ENCODE peak calls at places on chromosomes 13 and 19, in four cellular contexts. H is endothelial cell of umbilical vein, Q is IMR-90, C is K562. G is an unnamed sample.

GRCh38 chr13:90867336-90867683 is 480.2 kb upstream of the MIR17HG start:
- DNase-seq in C (peak; percentile 82), H (peak; percentile 36), Q (peak; percentile 27), G (peak; percentile 24)

GRCh38 chr13:87094646-87095045 is 576.5 kb upstream of the SLITRK5 start:
- DNase-seq in C (peak; percentile 21), H (no peak), Q (no peak), G (no peak)

GRCh38 chr13:99580500-99581268 is 79.4 kb downstream of the TM9SF2 start:
- DNase-seq in H (no peak), C (no peak), Q (no peak), G (no peak)

GRCh38 chr13:67772807-67773453 is 542.8 kb upstream of the PCDH9 start:
- DNase-seq in C (no peak), Q (no peak), H (no peak), G (no peak)

GRCh38 chr19:39479916-39480315 is 722 bp upstream of the TIMM50 start:
- DNase-seq in Q (no peak), H (no peak), C (peak; percentile 31), G (no peak)

GRCh38 chr13:32969516-32969941 is 46.7 kb upstream of the KL start:
- DNase-seq in H (peak; percentile 81), Q (peak; percentile 55), C (no peak), G (peak; percentile 15)

GRCh38 chr13:44148159-44148929 is 225.3 kb upstream of the SERP2 start:
- DNase-seq in H (no peak), Q (peak; percentile 20), C (no peak), G (no peak)

GRCh38 chr13:20340759-20341161 is 108.6 kb upstream of the GJB6 start:
- DNase-seq in Q (no peak), H (no peak), C (no peak), G (no peak)

GRCh38 chr19:8403098-8403819 is 9.8 kb upstream of the MARCHF2 start:
- DNase-seq in Q (no peak), H (no peak), C (no peak), G (no peak)

GRCh38 chr13:87677043-87677333 is 5.8 kb downstream of the SLITRK5 start:
- DNase-seq in Q (no peak), C (no peak), H (no peak), G (no peak)

GRCh38 chr19:42547927-42548326 is 19.6 kb upstream of the CEACAM1 start:
- DNase-seq in Q (no peak), C (no peak), H (no peak), G (no peak)

GRCh38 chr19:10740798-10741197 is 22.9 kb downstream of the DNM2 start:
- DNase-seq in H (no peak), C (peak; percentile 30), Q (no peak), G (no peak)

GRCh38 chr13:30647824-30648521 is 30.3 kb downstream of the USPL1 start:
- DNase-seq in C (no peak), Q (no peak), H (no peak), G (no peak)

GRCh38 chr13:24842533-24843278 is 78.7 kb downstream of the RNF17 start:
- DNase-seq in Q (no peak), C (no peak), H (no peak), G (no peak)

GRCh38 chr13:33229446-33230177 is 55.9 kb downstream of the STARD13 start:
- DNase-seq in C (no peak), Q (no peak), H (no peak), G (no peak)

GRCh38 chr13:95098916-95099315 is 202.3 kb downstream of the ABCC4 start:
- DNase-seq in H (peak; percentile 29), Q (no peak), C (no peak), G (no peak)

GRCh38 chr13:97567510-97568243 is 133.7 kb downstream of the RAP2A start:
- DNase-seq in Q (peak; percentile 50), C (no peak), H (no peak), G (peak; percentile 37)

GRCh38 chr13:24684600-24684998 is 4.4 kb downstream of the ATP12A start:
- DNase-seq in C (no peak), Q (no peak), H (no peak), G (no peak)

GRCh38 chr13:93769126-93769525 is 542.5 kb downstream of the GPC6 start:
- DNase-seq in H (no peak), Q (peak; percentile 35), C (no peak), G (no peak)

GRCh38 chr19:52442179-52442578 is 11.2 kb upstream of the ZNF578 start:
- DNase-seq in H (no peak), Q (no peak), C (no peak), G (no peak)

GRCh38 chr13:113598481-113598880 is 13.9 kb downstream of the TFDP1 start:
- DNase-seq in Q (no peak), C (no peak), H (no peak), G (no peak)

GRCh38 chr19:18717601-18718000 is 34.1 kb downstream of the CRTC1 start:
- DNase-seq in Q (no peak), H (no peak), C (no peak), G (no peak)

GRCh38 chr13:109684836-109685602 is 101.4 kb downstream of the IRS2 start:
- DNase-seq in C (no peak), H (no peak), Q (no peak), G (no peak)

GRCh38 chr13:64075543-64076271 is 2660.1 kb upstream of the PCDH20 start:
- DNase-seq in C (peak; percentile 90), Q (no peak), H (no peak), G (no peak)

GRCh38 chr13:92315265-92315664 is 911.3 kb upstream of the GPC6 start:
- DNase-seq in H (no peak), C (no peak), Q (no peak), G (peak; percentile 11)

GRCh38 chr13:85333511-85333910 is 465.7 kb downstream of the SLITRK6 start:
- DNase-seq in H (no peak), C (no peak), Q (no peak), G (no peak)

GRCh38 chr19:56121180-56122167 is at the start of gene ZNF787:
- DNase-seq in H (peak; percentile 97), C (peak; percentile 99), Q (peak; percentile 96), G (peak; percentile 85)

GRCh38 chr19:56124578-56124977 is 3.5 kb upstream of the ZNF787 start:
- DNase-seq in C (no peak), H (no peak), Q (no peak), G (no peak)

GRCh38 chr19:56120371-56121179 is 520 bp downstream of the ZNF787 start:
- DNase-seq in Q (peak; percentile 71), H (peak; percentile 77), C (peak; percentile 89), G (no peak)

GRCh38 chr19:56126983-56127780 is 6.1 kb upstream of the ZNF787 start:
- DNase-seq in H (no peak), Q (no peak), C (peak; percentile 58), G (no peak)

DNA sequence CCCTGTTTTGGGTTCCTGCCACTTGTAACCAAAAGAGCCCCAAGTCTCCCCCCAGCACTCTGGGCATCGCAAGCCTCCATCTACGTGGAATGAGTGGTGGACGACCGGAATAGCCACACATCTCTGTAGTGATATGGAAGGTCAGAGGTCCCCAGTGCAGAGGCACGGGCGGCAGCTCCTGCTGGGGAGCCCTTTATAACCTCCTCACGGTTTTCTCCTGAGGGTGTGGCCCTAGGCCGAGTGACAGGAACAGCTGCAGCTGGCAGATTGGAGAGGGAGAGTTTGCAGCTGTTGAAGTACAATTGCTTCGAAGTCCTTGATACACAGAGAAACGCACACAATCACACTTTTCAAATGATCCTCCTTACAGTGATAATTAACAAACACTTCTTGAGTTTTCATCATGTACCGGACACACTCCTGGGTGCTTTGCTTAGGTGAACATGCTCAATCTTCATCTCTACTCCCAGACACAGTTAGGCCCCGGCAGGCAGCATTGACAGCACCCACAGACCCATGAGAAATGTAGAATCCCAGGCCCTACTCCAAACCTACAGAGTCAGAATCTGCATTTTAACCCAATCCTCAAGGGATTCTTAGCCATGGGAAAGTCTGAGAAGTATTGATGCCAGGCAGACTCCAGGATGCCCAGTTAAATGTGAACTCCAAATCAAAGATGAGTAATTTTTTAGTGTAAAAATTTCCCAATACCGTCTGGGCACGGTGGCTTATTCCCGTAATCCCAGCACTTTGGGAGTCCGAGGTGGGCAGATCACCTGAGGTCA is 4.9 kb upstream of the ZNF787 start:
- DNase-seq in Q (no peak), H (no peak), C (peak; percentile 92), G (no peak)
- TF ChIP-seq FOS in Q (no peak), H (no peak), C (no peak), G (no peak)

DNA sequence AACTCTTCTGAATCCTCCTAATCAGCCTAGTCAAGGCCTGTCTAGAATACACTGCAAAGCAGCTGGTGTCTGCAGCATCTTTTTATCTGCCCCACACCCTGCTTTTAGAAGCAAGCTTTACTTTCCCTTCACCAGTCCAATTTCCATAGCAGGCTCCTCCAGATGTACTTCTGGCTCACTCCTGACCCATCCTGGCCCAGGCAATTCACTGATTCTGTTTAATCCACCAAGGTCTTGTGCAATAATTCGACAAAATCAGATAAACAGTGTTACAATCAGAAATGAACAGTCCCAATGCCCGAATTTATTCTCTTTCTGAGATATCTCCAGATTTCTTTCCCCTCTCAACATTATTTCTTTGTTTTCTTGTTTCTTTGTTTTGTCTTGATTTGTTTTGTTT is 415.2 kb upstream of the SGCG start:
- DNase-seq in H (no peak), Q (no peak), C (no peak), G (no peak)
- TF ChIP-seq FOS in H (no peak), Q (no peak), C (no peak), G (no peak)

GRCh38 chr13:50378513-50378970 is 363.3 kb downstream of the KCNRG start:
- DNase-seq in H (no peak), Q (no peak), C (no peak), G (no peak)
- TF ChIP-seq FOS in H (no peak), Q (no peak), C (no peak), G (no peak)

GRCh38 chr19:17406887-17407196 is 1.4 kb upstream of the BST2 start:
- DNase-seq in H (no peak), Q (no peak), C (no peak), G (no peak)

GRCh38 chr19:17406039-17406886 is 833 bp upstream of the BST2 start:
- DNase-seq in H (peak; percentile 41), Q (no peak), C (peak; percentile 49), G (no peak)

GRCh38 chr19:17404621-17405249 is 695 bp downstream of the BST2 start:
- DNase-seq in C (peak; percentile 44), H (no peak), Q (no peak), G (no peak)

GRCh38 chr19:17404015-17404414 is 1.4 kb downstream of the BST2 start:
- DNase-seq in Q (no peak), C (peak; percentile 75), H (no peak), G (no peak)

DNA sequence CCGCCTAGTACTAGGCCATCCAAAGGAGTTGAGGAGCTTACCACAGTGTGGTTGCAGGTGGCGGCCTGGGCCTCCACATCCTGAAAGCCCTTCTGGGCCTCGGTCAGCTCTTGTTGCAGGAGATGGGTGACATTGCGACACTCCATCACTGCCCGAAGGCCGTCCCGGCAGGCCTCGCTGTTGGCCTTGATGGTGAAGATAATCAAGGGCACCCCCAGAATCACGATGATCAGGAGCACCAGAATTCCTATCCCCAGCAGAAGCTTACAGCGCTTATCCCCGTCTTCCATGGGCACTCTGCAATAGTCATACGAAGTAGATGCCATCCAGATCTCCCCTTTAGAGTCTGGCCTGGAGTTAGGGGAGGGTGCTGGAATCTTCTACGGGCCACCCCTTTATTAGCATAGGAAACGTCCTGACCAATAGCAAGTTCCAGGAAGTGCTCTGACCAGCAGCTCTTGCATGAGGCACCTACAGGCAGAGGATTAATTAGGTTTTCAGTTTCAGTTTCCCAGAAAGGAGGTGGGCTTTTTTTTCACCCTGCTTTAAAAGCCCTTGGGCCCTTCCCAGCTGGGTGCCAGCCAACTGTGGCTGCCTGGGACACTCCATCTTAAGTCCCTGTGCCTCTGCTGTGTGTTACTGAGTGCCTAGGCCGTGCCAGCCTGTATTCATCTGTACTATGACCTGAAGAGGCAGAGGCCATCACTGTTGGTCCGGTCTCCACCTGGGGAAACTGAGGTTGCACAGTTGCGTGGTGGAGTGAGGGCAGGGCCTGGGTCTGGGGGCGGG is at the start of gene BST2:
- DNase-seq in Q (peak; percentile 37), H (peak; percentile 84), C (peak; percentile 90), G (peak; percentile 87)
- TF ChIP-seq FOS in Q (no peak), H (no peak), C (peak; percentile 2), G (no peak)

GRCh38 chr19:46606681-46607440 is 5.7 kb downstream of the CALM3 start:
- DNase-seq in Q (no peak), H (no peak), C (no peak), G (no peak)
- TF ChIP-seq FOS in Q (no peak), H (no peak), C (no peak), G (no peak)